ENCODE peak calls at places on chromosomes 1 and 21, in five cellular contexts. N is heart right ventricle; S is CD8-positive, alpha-beta T cell; J is heart left ventricle; P is OCI-LY7. I is an unnamed sample. For H3K9me3, the result is how much of the 10 kb centered on the place peaks cover.

GRCh38 chr1:204384636-204385354 is 25.1 kb upstream of the PLEKHA6 start:
- DNase-seq in N (peak), S (no peak), J (peak), P (no peak), I (no peak)

GRCh38 chr21:45405271-45405818 is 380 bp downstream of the COL18A1 start:
- DNase-seq in N (peak), S (no peak), J (peak), P (no peak), I (peak)

GRCh38 chr1:211577826-211578639 is 928 bp downstream of the SLC30A1 start:
- DNase-seq in N (peak), S (peak), J (peak), P (peak), I (peak)

GRCh38 chr1:185096531-185096930 is 51.2 kb downstream of the RNF2 start:
- DNase-seq in N (no peak), S (no peak), J (no peak), P (no peak), I (no peak)

GRCh38 chr21:29376556-29376955 is 77.8 kb downstream of the BACH1 start:
- DNase-seq in N (peak), S (peak), J (peak), P (peak), I (peak)

GRCh38 chr1:247646867-247647266 is 32.7 kb downstream of the OR13G1 start:
- DNase-seq in N (no peak), S (no peak), J (no peak), P (no peak), I (no peak)

GRCh38 chr1:107963009-107963408 is 2.0 kb downstream of the VAV3 start:
- DNase-seq in N (no peak), S (no peak), J (no peak), P (no peak), I (no peak)

GRCh38 chr1:66261370-66261769 is 272.6 kb upstream of the SGIP1 start:
- DNase-seq in N (no peak), S (no peak), J (no peak), P (no peak), I (no peak)

GRCh38 chr1:214476229-214476957 is 75.0 kb downstream of the PTPN14 start:
- DNase-seq in N (no peak), S (no peak), J (peak), P (no peak), I (no peak)

GRCh38 chr21:32739946-32740345 is 12.1 kb upstream of the SYNJ1 start:
- DNase-seq in N (no peak), S (no peak), J (no peak), P (no peak), I (no peak)
- H3K4me3 ChIP-seq in N (no peak), S (no peak), J (no peak), P (no peak), I (no peak)

GRCh38 chr1:152442765-152443164 is 28.7 kb upstream of the CRNN start:
- DNase-seq in N (no peak), S (no peak), J (no peak), P (no peak), I (no peak)
- H3K9me3 ChIP-seq in N (under half), S (under half), J (under half), P (under half), I (under half)

DNA sequence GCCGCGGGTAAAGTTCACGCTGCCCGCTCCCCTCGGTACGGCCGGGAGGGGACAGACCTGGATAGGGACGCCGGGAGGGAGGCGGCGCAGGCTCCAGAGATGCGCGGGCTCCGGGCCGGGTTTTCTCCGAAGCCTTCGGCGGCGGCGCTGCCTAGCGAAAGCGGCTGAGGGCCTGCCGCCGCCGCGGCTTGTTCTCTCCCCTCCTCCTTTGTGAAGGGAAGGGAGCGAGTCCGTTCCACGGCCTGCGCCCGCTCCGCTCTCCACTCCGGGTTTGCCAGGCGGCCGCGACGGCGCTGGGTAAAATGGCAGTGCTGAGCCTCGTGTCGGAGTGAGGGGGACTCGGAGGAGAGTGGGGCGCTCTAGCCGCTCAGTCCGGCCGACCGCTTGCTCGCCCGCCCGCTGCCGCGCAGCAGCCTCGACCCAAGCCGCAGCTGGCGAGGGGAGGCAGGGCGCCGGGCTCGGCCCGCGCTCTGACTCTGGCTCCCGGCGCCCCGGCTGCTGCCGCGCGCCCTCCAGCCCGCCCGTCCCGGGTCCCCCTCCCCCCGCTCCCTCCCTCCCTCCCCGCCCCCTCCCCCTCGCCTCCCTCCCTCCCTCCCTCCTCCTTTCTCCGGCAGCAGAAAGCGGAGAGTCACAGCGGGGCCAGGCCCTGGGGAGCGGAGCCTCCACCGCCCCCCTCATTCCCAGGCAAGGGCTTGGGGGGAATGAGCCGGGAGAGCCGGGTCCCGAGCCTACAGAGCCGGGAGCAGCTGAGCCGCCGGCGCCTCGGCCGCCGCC is at the start of gene ARID1A:
- DNase-seq in N (peak), S (peak), J (peak), P (peak), I (peak)
- TF ChIP-seq CTCF in N (peak), S (no peak), J (no peak), P (no peak), I (peak)

DNA sequence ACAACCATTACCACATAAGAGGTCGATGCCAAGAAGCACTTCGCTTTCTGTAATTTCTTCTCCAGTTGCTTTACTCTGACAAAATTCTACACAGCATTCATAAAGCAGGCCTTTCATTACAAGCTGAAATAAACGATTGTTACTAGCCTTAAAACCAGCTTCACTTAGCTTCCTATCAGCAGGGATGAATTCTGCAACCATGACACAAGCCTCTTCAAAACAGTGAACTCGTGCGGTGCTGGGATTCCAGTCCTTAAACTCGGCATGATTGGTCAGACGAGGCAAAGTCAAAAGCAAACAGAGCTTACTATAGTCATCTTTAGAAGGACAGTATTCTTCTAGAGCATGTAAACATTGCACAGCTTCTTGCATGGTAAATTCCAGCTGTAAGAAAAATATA is 30.6 kb downstream of the WDR47 start:
- DNase-seq in N (no peak), S (no peak), J (no peak), P (no peak), I (no peak)
- H3K4me3 ChIP-seq in N (no peak), S (no peak), J (no peak), P (no peak), I (no peak)

GRCh38 chr1:18752409-18752808 is 107.1 kb downstream of the TAS1R2 start:
- DNase-seq in N (no peak), S (no peak), J (no peak), P (no peak), I (no peak)
- H3K9me3 ChIP-seq in N (under half), S (under half), J (under half), P (under half), I (under half)

GRCh38 chr1:181104790-181105133 is 16.3 kb downstream of the IER5 start:
- DNase-seq in N (no peak), S (no peak), J (peak), P (peak), I (peak)
- TF ChIP-seq CTCF in N (peak), S (no peak), J (peak), P (peak), I (no peak)

GRCh38 chr1:156692958-156693857 is 12.2 kb downstream of the CRABP2 start:
- DNase-seq in N (no peak), S (no peak), J (no peak), P (peak), I (no peak)
- H3K4me3 ChIP-seq in N (no peak), S (no peak), J (no peak), P (no peak), I (no peak)

DNA sequence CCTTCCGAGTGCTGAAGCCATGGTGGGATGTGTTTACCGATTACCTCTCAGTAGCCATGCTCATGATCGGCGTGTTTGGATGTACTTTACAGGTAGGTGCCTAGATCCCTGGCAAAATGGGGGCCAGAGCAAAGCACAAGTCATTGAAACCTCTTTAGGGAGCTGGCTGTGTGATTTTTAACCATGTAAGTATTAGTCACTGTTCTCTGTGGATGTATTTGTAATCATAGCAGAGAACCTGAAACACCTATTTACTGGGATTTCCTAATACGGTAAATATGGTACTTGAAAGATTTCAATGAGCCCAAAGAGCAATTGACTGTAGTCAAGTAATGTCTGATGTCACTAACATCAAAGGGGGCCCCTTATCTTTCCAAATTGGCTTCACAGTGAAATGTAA is 53.6 kb downstream of the LRRC8C start:
- DNase-seq in N (no peak), S (no peak), J (no peak), P (no peak), I (no peak)
- H3K9me3 ChIP-seq in N (under half), S (under half), J (under half), P (under half), I (under half)

GRCh38 chr1:19402031-19402430 is 83.3 kb downstream of the CAPZB start:
- DNase-seq in N (no peak), S (no peak), J (no peak), P (no peak), I (no peak)

GRCh38 chr1:19403256-19403655 is 82.1 kb downstream of the CAPZB start:
- DNase-seq in N (no peak), S (no peak), J (no peak), P (no peak), I (no peak)

GRCh38 chr1:19400189-19400588 is 85.2 kb downstream of the CAPZB start:
- DNase-seq in N (no peak), S (no peak), J (no peak), P (no peak), I (no peak)

GRCh38 chr1:19398309-19398760 is 86.2 kb downstream of the SLC66A1 start:
- DNase-seq in N (no peak), S (no peak), J (no peak), P (no peak), I (no peak)

DNA sequence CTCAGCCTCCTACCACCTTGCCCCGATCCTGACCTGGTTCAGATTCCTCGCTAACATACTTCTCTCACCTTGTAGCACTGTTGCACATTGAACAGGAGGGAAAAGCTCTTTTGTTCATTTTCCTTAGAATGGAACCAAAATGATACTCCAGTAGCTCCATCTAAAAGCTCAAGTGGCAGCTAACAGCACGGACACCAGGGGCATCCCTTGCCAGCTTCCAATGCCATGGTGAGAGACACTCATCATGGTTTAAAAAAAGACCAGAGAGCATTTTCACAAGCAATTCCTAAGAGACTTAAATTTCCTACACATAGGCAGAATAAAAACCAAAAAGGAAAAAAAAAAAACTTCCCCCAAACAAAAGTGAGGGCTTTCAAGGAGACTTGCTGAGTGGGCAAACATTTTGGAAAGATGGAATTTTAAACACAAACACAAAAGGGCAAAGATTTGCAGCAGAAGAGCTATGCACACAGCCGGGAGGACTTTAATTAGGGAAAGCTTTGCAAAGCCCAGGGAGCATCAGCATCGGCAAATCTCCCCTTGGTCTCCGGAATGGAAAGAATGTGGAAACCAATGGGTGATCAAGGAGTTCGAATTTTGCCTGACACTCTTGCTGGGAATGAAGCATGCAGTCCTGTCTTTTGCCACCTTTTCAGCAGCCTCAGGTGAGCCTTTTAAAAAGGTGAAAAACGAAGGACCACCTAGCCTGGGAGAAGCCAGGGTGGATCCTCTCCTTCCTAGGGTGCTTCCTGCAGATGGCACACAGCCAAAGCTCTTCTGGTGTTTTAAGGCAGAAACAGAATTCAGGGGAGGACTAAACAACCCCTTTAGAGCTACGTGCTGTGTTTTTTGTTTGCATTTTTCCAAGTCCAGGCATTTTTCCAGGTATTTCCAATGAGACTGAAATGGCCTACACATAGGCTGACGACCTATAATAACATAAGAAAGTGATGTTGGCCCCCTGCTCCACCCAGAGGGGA is 84.2 kb downstream of the CAPZB start:
- DNase-seq in N (no peak), S (no peak), J (no peak), P (no peak), I (no peak)
- TF ChIP-seq CTCF in N (no peak), S (no peak), J (no peak), P (no peak), I (peak)

I was measured in psoas muscle.